ENCODE peak calls at places on chromosome 17, in four cellular contexts. H is tibial nerve; U is CD8-positive, alpha-beta T cell; Z is stomach. X is an unnamed sample.

GRCh38 chr17:28346199-28346580 is 10.6 kb downstream of the TNFAIP1 start:
- DNase-seq in U (no peak), Z (no peak), H (no peak), X (no peak)

GRCh38 chr17:72539981-72540897 is 419.4 kb downstream of the SOX9 start:
- DNase-seq in Z (peak; percentile 80), H (peak; percentile 68), U (peak; percentile 31), X (no peak)

GRCh38 chr17:34613064-34614019 is 34.0 kb downstream of the TMEM132E start:
- DNase-seq in Z (no peak), U (no peak), H (no peak), X (no peak)

GRCh38 chr17:40348562-40349476 is 15.7 kb downstream of the GJD3 start:
- DNase-seq in Z (peak; percentile 87), H (no peak), U (no peak), X (no peak)

GRCh38 chr17:29148257-29148789 is 31.9 kb downstream of the MYO18A start:
- DNase-seq in Z (no peak), H (no peak), U (no peak), X (no peak)

GRCh38 chr17:48619821-48620496 is 4.9 kb upstream of the HOXB8 start:
- DNase-seq in Z (no peak), H (no peak), U (no peak), X (no peak)

GRCh38 chr17:62739666-62740065 is 68.4 kb downstream of the MARCHF10 start:
- DNase-seq in U (no peak), Z (no peak), H (no peak), X (no peak)

GRCh38 chr17:34736611-34737010 is 157.2 kb downstream of the TMEM132E start:
- DNase-seq in U (no peak), Z (peak; percentile 4), H (no peak), X (no peak)

GRCh38 chr17:732788-733720 is 658 bp downstream of the TLCD3A start:
- DNase-seq in U (peak; percentile 39), Z (peak; percentile 61), H (no peak), X (no peak)

GRCh38 chr17:42230225-42230624 is 35.9 kb upstream of the GHDC start:
- DNase-seq in Z (no peak), U (no peak), H (no peak), X (no peak)

GRCh38 chr17:65278050-65278819 is 141.1 kb downstream of the RGS9 start:
- DNase-seq in H (no peak), Z (peak; percentile 63), U (peak; percentile 19), X (no peak)

GRCh38 chr17:58333396-58334207 is 5.0 kb upstream of the TSPOAP1 start:
- DNase-seq in H (no peak), Z (no peak), U (no peak), X (peak; percentile 88)

GRCh38 chr17:34862384-34862783 is 98.9 kb downstream of the CCT6B start:
- DNase-seq in Z (no peak), H (no peak), U (no peak), X (no peak)

GRCh38 chr17:41651625-41652460 is 27.5 kb upstream of the KRT17 start:
- DNase-seq in Z (peak; percentile 89), H (no peak), U (no peak), X (no peak)

GRCh38 chr17:2892305-2892971 is 96.2 kb downstream of the RAP1GAP2 start:
- DNase-seq in U (no peak), Z (peak; percentile 74), H (no peak), X (no peak)

GRCh38 chr17:55086635-55087058 is 118.1 kb downstream of the STXBP4 start:
- DNase-seq in Z (no peak), H (no peak), U (no peak), X (no peak)

GRCh38 chr17:1473841-1474240 is 17.8 kb upstream of the CRK start:
- DNase-seq in U (peak; percentile 78), Z (no peak), H (no peak), X (no peak)

GRCh38 chr17:5788266-5788900 is 204.1 kb upstream of the NLRP1 start:
- DNase-seq in H (no peak), U (no peak), Z (no peak), X (no peak)

GRCh38 chr17:77100009-77100408 is 40.8 kb upstream of the SEC14L1 start:
- DNase-seq in H (peak; percentile 57), Z (peak; percentile 62), U (no peak), X (no peak)

GRCh38 chr17:39929657-39930407 is 2.3 kb downstream of the LRRC3C start:
- DNase-seq in H (no peak), Z (no peak), U (no peak), X (no peak)

GRCh38 chr17:12020595-12021590 is at the start of gene MAP2K4:
- DNase-seq in Z (peak; percentile 94), H (peak; percentile 87), U (peak; percentile 89), X (peak; percentile 64)

GRCh38 chr17:47119746-47120520 is 69.2 kb downstream of the CDC27 start:
- DNase-seq in U (no peak), Z (no peak), H (no peak), X (no peak)

GRCh38 chr17:83183951-83184506 is 104.6 kb downstream of the METRNL start:
- DNase-seq in Z (peak; percentile 57), U (no peak), H (peak; percentile 5), X (no peak)

GRCh38 chr17:35210741-35211140 is 16.5 kb upstream of the SLC35G3 start:
- DNase-seq in Z (no peak), H (no peak), U (peak; percentile 63), X (no peak)

GRCh38 chr17:12041316-12041715 is 20.6 kb downstream of the MAP2K4 start:
- DNase-seq in H (no peak), U (no peak), Z (no peak), X (no peak)

GRCh38 chr17:27520571-27521185 is 64.4 kb downstream of the KSR1 start:
- DNase-seq in H (no peak), U (no peak), Z (no peak), X (no peak)

GRCh38 chr17:74920679-74921044 is 2.4 kb downstream of the USH1G start:
- DNase-seq in U (no peak), Z (no peak), H (no peak), X (no peak)

GRCh38 chr17:74937064-74938051 is 1.7 kb downstream of the OTOP3 start:
- DNase-seq in Z (no peak), U (no peak), H (no peak), X (no peak)

GRCh38 chr17:10151667-10152496 is 46.5 kb downstream of the GAS7 start:
- DNase-seq in H (peak; percentile 42), U (no peak), Z (peak; percentile 27), X (no peak)

GRCh38 chr17:40526668-40527067 is 25.2 kb upstream of the TNS4 start:
- DNase-seq in Z (no peak), H (no peak), U (no peak), X (no peak)

GRCh38 chr17:66855204-66855603 is 20.3 kb downstream of the CACNG5 start:
- DNase-seq in H (no peak), Z (no peak), U (no peak), X (peak; percentile 3)

GRCh38 chr17:72763981-72764380 is 328.5 kb downstream of the SLC39A11 start:
- DNase-seq in H (no peak), U (no peak), Z (no peak), X (no peak)

GRCh38 chr17:21705021-21705601 is 12.8 kb downstream of the KCNJ18 start:
- DNase-seq in H (no peak), Z (no peak), U (no peak), X (no peak)

GRCh38 chr17:77391668-77392375 is 251.1 kb downstream of the SEC14L1 start:
- DNase-seq in U (peak; percentile 50), Z (no peak), H (peak; percentile 81), X (no peak)

GRCh38 chr17:17887752-17888304 is 51.0 kb upstream of the SREBF1 start:
- DNase-seq in Z (no peak), H (no peak), U (no peak), X (no peak)

GRCh38 chr17:50928662-50929061 is 62.5 kb upstream of the TOB1 start:
- DNase-seq in Z (no peak), U (no peak), H (no peak), X (no peak)

GRCh38 chr17:63423251-63423950 is 22.7 kb downstream of the CYB561 start:
- DNase-seq in U (no peak), H (no peak), Z (no peak), X (no peak)

GRCh38 chr17:62163847-62164246 is 98.8 kb upstream of the MED13 start:
- DNase-seq in U (no peak), Z (peak; percentile 86), H (no peak), X (no peak)

GRCh38 chr17:77476920-77477805 is 336.4 kb downstream of the SEC14L1 start:
- DNase-seq in Z (peak; percentile 71), U (peak; percentile 58), H (peak; percentile 74), X (no peak)

GRCh38 chr17:8875416-8875815 is 7.9 kb upstream of the PIK3R6 start:
- DNase-seq in H (no peak), Z (no peak), U (no peak), X (no peak)

GRCh38 chr17:7232114-7232513 is 2.2 kb downstream of the DVL2 start:
- DNase-seq in Z (no peak), U (no peak), H (no peak), X (no peak)
- H3K4me3 ChIP-seq in Z (no peak overlapping the region), U (no peak overlapping the region), H (no peak overlapping the region), X (no peak overlapping the region)

DNA sequence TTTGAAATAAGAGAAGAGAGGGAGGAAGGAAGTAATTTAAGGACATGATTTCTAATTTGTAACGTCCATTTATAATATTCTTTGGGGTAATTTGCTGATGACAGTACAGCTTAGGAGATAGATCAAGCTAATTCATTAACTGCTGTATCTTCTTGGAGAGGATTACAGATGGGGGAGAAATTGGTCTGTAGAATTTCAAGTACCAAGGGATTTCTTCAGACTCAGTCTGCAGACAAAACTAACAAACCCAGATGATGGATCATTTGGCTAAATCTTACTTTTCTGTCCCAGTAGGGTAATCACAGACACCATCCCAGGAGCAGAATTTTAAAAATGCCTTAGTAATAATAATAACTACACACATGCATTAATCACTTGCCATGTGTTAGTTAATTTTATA is 711.8 kb downstream of the KCNJ2 start:
- DNase-seq in H (no peak), Z (no peak), U (no peak), X (no peak)
- H3K4me3 ChIP-seq in H (no peak overlapping the region), Z (no peak overlapping the region), U (no peak overlapping the region), X (no peak overlapping the region)

GRCh38 chr17:49748791-49749190 is 15.1 kb downstream of the FAM117A start:
- DNase-seq in U (peak; percentile 78), H (no peak), Z (no peak), X (peak; percentile 97)

GRCh38 chr17:49748223-49748622 is 15.7 kb downstream of the FAM117A start:
- DNase-seq in Z (no peak), U (peak; percentile 49), H (no peak), X (peak; percentile 84)

GRCh38 chr17:49746791-49747490 is 17.0 kb downstream of the FAM117A start:
- DNase-seq in Z (no peak), U (peak; percentile 37), H (no peak), X (peak; percentile 76)

GRCh38 chr17:49749730-49750129 is 14.2 kb downstream of the FAM117A start:
- DNase-seq in H (no peak), U (no peak), Z (no peak), X (no peak)

GRCh38 chr17:49747632-49748031 is 16.3 kb downstream of the FAM117A start:
- DNase-seq in H (no peak), Z (no peak), U (no peak), X (no peak)
- H3K4me3 ChIP-seq in H (no peak overlapping the region), Z (no peak overlapping the region), U (no peak overlapping the region), X (peak overlapping the region; percentile 32)

GRCh38 chr17:81983639-81984373 is 6.4 kb downstream of the ASPSCR1 start:
- DNase-seq in H (no peak), U (no peak), Z (no peak), X (no peak)
- H3K4me3 ChIP-seq in H (no peak overlapping the region), U (no peak overlapping the region), Z (no peak overlapping the region), X (no peak overlapping the region)

GRCh38 chr17:68738044-68738443 is 136.9 kb upstream of the FAM20A start:
- DNase-seq in U (no peak), Z (peak; percentile 39), H (no peak), X (no peak)
- H3K4me3 ChIP-seq in U (no peak overlapping the region), Z (no peak overlapping the region), H (no peak overlapping the region), X (no peak overlapping the region)